ENCODE peak calls at places on chromosomes 11 and 22, in nine cellular contexts. Y is AG04450; O is Kasumi-1; A is putamen; W is tibial artery; I is IMR-90; P is lower lobe of right lung; G is CD8-positive, alpha-beta memory T cell; B is mesenchymal stem cell. Q is an unnamed sample.
A peak's percentile ranks its signal among the peaks of the same experiment; 100 is the strongest.

GRCh38 chr11:17786824-17787525 is 52.4 kb downstream of the KCNC1 start:
- DNase-seq in W (no peak), B (peak; percentile 77), Y (peak; percentile 77), A (no peak), I (peak; percentile 96), P (no peak), G (no peak), O (no peak), Q (no peak)

GRCh38 chr11:45045692-45046471 is 95.2 kb upstream of the TP53I11 start:
- DNase-seq in O (peak; percentile 14), G (no peak), P (peak; percentile 74), A (no peak), B (peak; percentile 85), W (peak; percentile 72), Y (no peak), I (peak; percentile 50), Q (no peak)

GRCh38 chr22:24996420-24996952 is 44.0 kb downstream of the KIAA1671 start:
- DNase-seq in A (no peak), I (no peak), Y (no peak), W (no peak), O (no peak), B (peak; percentile 94), P (no peak), G (no peak), Q (no peak)

GRCh38 chr22:46727813-46728364 is 10.2 kb downstream of the CERK start:
- DNase-seq in O (no peak), I (no peak), W (no peak), B (no peak), G (no peak), P (no peak), A (no peak), Y (no peak), Q (no peak)

GRCh38 chr11:114310095-114310494 is 13.9 kb downstream of the NNMT start:
- DNase-seq in Y (no peak), I (no peak), W (no peak), G (no peak), O (no peak), A (no peak), B (no peak), P (no peak), Q (no peak)

GRCh38 chr11:99069831-99070444 is 49.2 kb downstream of the CNTN5 start:
- DNase-seq in W (no peak), B (peak; percentile 29), A (no peak), O (peak; percentile 15), I (no peak), G (no peak), Y (no peak), P (no peak), Q (no peak)

GRCh38 chr11:117664897-117665296 is 132.1 kb downstream of the DSCAML1 start:
- DNase-seq in A (no peak), I (no peak), P (no peak), Y (no peak), G (no peak), W (no peak), B (no peak), O (no peak), Q (no peak)

GRCh38 chr11:69141742-69142141 is 14.0 kb upstream of the SMIM38 start:
- DNase-seq in W (peak; percentile 9), O (peak; percentile 55), B (no peak), I (peak; percentile 8), A (no peak), P (no peak), Y (no peak), G (no peak), Q (peak; percentile 33)

GRCh38 chr11:1640076-1640946 is 10.7 kb downstream of the KRTAP5-5 start:
- DNase-seq in O (peak; percentile 29), P (no peak), W (no peak), I (no peak), A (no peak), G (peak; percentile 9), Y (no peak), B (peak; percentile 26), Q (no peak)

GRCh38 chr22:28379075-28379806 is 300.4 kb downstream of the TTC28 start:
- DNase-seq in Y (no peak), A (no peak), W (no peak), I (no peak), P (no peak), O (no peak), B (peak; percentile 17), G (no peak), Q (no peak)

GRCh38 chr11:131038597-131038996 is 122.3 kb upstream of the SNX19 start:
- DNase-seq in Y (no peak), O (no peak), W (no peak), I (no peak), G (no peak), P (no peak), B (peak; percentile 8), A (no peak), Q (no peak)

GRCh38 chr11:30453705-30454104 is 130.8 kb downstream of the ARL14EP start:
- DNase-seq in P (no peak), W (no peak), I (no peak), B (no peak), O (no peak), A (no peak), G (no peak), Y (no peak), Q (no peak)

GRCh38 chr11:29343465-29344333 is 673.1 kb downstream of the KCNA4 start:
- DNase-seq in A (peak; percentile 6), O (peak; percentile 37), Y (no peak), P (peak; percentile 65), W (no peak), I (peak; percentile 34), B (peak; percentile 54), G (no peak), Q (no peak)

GRCh38 chr22:46084943-46085830 is 65.1 kb upstream of the PPARA start:
- DNase-seq in O (no peak), Y (no peak), A (peak; percentile 83), B (no peak), G (no peak), I (no peak), P (peak; percentile 87), W (peak; percentile 93), Q (peak; percentile 90)

GRCh38 chr11:77515063-77515462 is 41.2 kb upstream of the PAK1 start:
- DNase-seq in I (no peak), B (no peak), A (no peak), G (no peak), W (no peak), P (no peak), O (no peak), Y (no peak), Q (no peak)

GRCh38 chr11:121241300-121242176 is 51.0 kb upstream of the SC5D start:
- DNase-seq in B (no peak), A (no peak), I (no peak), O (no peak), P (no peak), W (no peak), G (no peak), Y (no peak), Q (no peak)

GRCh38 chr11:60705895-60706294 is 6.5 kb downstream of the MS4A8 start:
- DNase-seq in G (no peak), O (no peak), W (no peak), P (no peak), I (no peak), A (no peak), Y (no peak), B (no peak), Q (no peak)

GRCh38 chr11:121459413-121460041 is 6.8 kb upstream of the SORL1-AS1 start:
- DNase-seq in Y (no peak), G (peak; percentile 23), I (no peak), P (no peak), W (no peak), B (no peak), O (no peak), A (no peak), Q (no peak)

GRCh38 chr11:7694953-7695271 is 11.4 kb downstream of the OVCH2 start:
- DNase-seq in G (no peak), A (no peak), I (no peak), W (no peak), B (no peak), Y (no peak), O (no peak), P (no peak), Q (no peak)

GRCh38 chr22:20009582-20010306 is 6.9 kb downstream of the ARVCF start:
- DNase-seq in O (no peak), Y (no peak), A (no peak), G (no peak), P (no peak), W (peak; percentile 59), B (no peak), I (no peak), Q (no peak)

GRCh38 chr11:85974126-85974525 is 94.8 kb downstream of the PICALM start:
- DNase-seq in B (no peak), G (no peak), A (no peak), O (no peak), P (no peak), Y (no peak), I (peak; percentile 48), W (no peak), Q (no peak)

GRCh38 chr11:44563716-44564115 is 1.7 kb upstream of the CD82 start:
- DNase-seq in P (no peak), I (peak; percentile 81), B (peak; percentile 29), Y (peak; percentile 54), G (no peak), A (no peak), W (no peak), O (no peak), Q (no peak)

GRCh38 chr11:47378011-47378835 is at the start of gene SPI1:
- DNase-seq in P (peak; percentile 91), O (peak; percentile 95), B (no peak), Y (no peak), W (peak; percentile 85), A (no peak), I (no peak), G (no peak), Q (no peak)

GRCh38 chr11:17604913-17605230 is 57.8 kb downstream of the OTOG start:
- DNase-seq in P (no peak), W (no peak), Y (no peak), O (no peak), G (no peak), A (no peak), B (no peak), I (no peak), Q (no peak)

GRCh38 chr11:68077617-68078592 is 39.1 kb downstream of the TCIRG1 start:
- DNase-seq in B (no peak), G (no peak), O (no peak), Y (no peak), W (no peak), P (no peak), I (peak; percentile 18), A (no peak), Q (no peak)

GRCh38 chr22:19109198-19110063 is 12.8 kb downstream of the DGCR2 start:
- DNase-seq in W (peak; percentile 66), A (no peak), O (peak; percentile 93), Y (no peak), G (peak; percentile 39), I (peak; percentile 64), P (no peak), B (peak; percentile 74), Q (no peak)

GRCh38 chr22:42844756-42845155 is 12.3 kb downstream of the ARFGAP3 start:
- DNase-seq in Y (no peak), G (no peak), B (peak; percentile 63), W (no peak), P (no peak), I (peak; percentile 39), O (no peak), A (no peak), Q (no peak)

GRCh38 chr11:134544095-134544815 is 132.2 kb upstream of the B3GAT1 start:
- DNase-seq in G (no peak), B (no peak), O (no peak), I (no peak), A (no peak), W (no peak), P (no peak), Y (no peak), Q (peak; percentile 36)

GRCh38 chr22:24302591-24302990 is 32.0 kb downstream of the SPECC1L start:
- DNase-seq in W (no peak), O (no peak), P (no peak), A (no peak), B (no peak), G (no peak), Y (no peak), I (no peak), Q (no peak)

GRCh38 chr11:14386895-14387480 is 28.0 kb upstream of the RRAS2 start:
- DNase-seq in O (no peak), Y (no peak), G (no peak), P (no peak), B (peak; percentile 83), I (peak; percentile 89), A (peak; percentile 85), W (no peak), Q (no peak)

Q was measured in coronary artery.